ENCODE peak calls at places on chromosome 17, in ten cellular contexts. G is GM23338, B is endothelial cell, J is NCI-H774, D is NCI-H1105 treated with DMSO at 0.1 percent for 48 hours, A is progenitor cell of endocrine pancreas, P is RPMI7951, O is osteocyte, Y is cardiac septum, S is MM.1S. N is an unnamed sample.

GRCh38 chr17:77177002-77177401 is 36.2 kb downstream of the SEC14L1 start:
- DNase-seq in O (no peak), B (no peak), P (no peak), D (no peak), S (no peak), J (no peak), Y (no peak), A (no peak), G (no peak), N (no peak)

GRCh38 chr17:29143894-29144293 is 36.3 kb downstream of the MYO18A start:
- DNase-seq in B (peak), Y (no peak), O (no peak), J (no peak), G (peak), S (peak), D (no peak), A (no peak), P (peak), N (peak)

GRCh38 chr17:76270770-76271668 is 5.9 kb downstream of the UBALD2 start:
- DNase-seq in P (no peak), A (no peak), B (no peak), J (no peak), D (no peak), G (no peak), Y (no peak), S (no peak), O (no peak), N (no peak)

GRCh38 chr17:40526668-40527067 is 25.2 kb upstream of the TNS4 start:
- DNase-seq in D (no peak), J (no peak), O (no peak), A (no peak), S (no peak), G (no peak), Y (peak), P (no peak), B (no peak), N (no peak)

GRCh38 chr17:35144840-35145239 is 2.7 kb upstream of the NLE1 start:
- DNase-seq in Y (no peak), P (no peak), B (no peak), G (no peak), D (no peak), S (no peak), J (no peak), O (no peak), A (no peak), N (no peak)

GRCh38 chr17:78797691-78798585 is 15.9 kb upstream of the CYTH1 start:
- DNase-seq in A (no peak), P (no peak), G (no peak), D (no peak), S (no peak), B (no peak), J (no peak), Y (no peak), O (no peak), N (no peak)

GRCh38 chr17:35801583-35802224 is 6.3 kb upstream of the MMP28 start:
- DNase-seq in B (peak), O (peak), P (peak), G (no peak), J (no peak), D (no peak), A (no peak), S (no peak), Y (peak), N (no peak)

GRCh38 chr17:45143767-45144198 is 4.5 kb upstream of the HEXIM1 start:
- DNase-seq in Y (peak), O (no peak), G (peak), B (peak), P (peak), A (no peak), S (no peak), D (no peak), J (no peak), N (no peak)

GRCh38 chr17:68686108-68686988 is 85.2 kb upstream of the FAM20A start:
- DNase-seq in J (no peak), A (no peak), D (no peak), B (no peak), O (no peak), Y (no peak), S (no peak), P (no peak), G (no peak), N (no peak)

GRCh38 chr17:79000396-79001189 is 9.0 kb downstream of the CANT1 start:
- DNase-seq in D (no peak), B (no peak), A (no peak), O (no peak), S (no peak), G (no peak), Y (peak), P (no peak), J (no peak), N (no peak)

GRCh38 chr17:81731271-81731670 is 19.2 kb downstream of the SLC25A10 start:
- DNase-seq in B (no peak), G (no peak), S (peak), A (no peak), P (peak), Y (no peak), D (no peak), O (no peak), J (no peak), N (no peak)

GRCh38 chr17:18859256-18859655 is 1.3 kb downstream of the PRPSAP2 start:
- DNase-seq in B (no peak), G (no peak), D (no peak), J (no peak), A (no peak), O (no peak), P (no peak), Y (no peak), S (no peak), N (no peak)

GRCh38 chr17:61874075-61874474 is 10.7 kb upstream of the BRIP1 start:
- DNase-seq in B (no peak), G (no peak), A (no peak), O (no peak), Y (no peak), J (no peak), D (no peak), P (no peak), S (no peak), N (no peak)

GRCh38 chr17:75352079-75352569 is 53.4 kb downstream of the GRB2 start:
- DNase-seq in Y (no peak), P (no peak), O (no peak), S (no peak), J (no peak), A (peak), B (no peak), D (peak), G (peak), N (no peak)

GRCh38 chr17:50267074-50267841 is 7.0 kb upstream of the TMEM92 start:
- DNase-seq in D (no peak), J (no peak), P (peak), B (no peak), Y (no peak), G (no peak), S (no peak), O (no peak), A (no peak), N (no peak)

GRCh38 chr17:7416323-7416722 is 3.8 kb upstream of the SPEM1 start:
- DNase-seq in D (no peak), Y (no peak), A (no peak), G (no peak), B (no peak), P (no peak), O (no peak), S (no peak), J (no peak), N (no peak)

GRCh38 chr17:58120195-58120822 is 27.9 kb upstream of the OR4D1 start:
- DNase-seq in S (peak), J (no peak), A (peak), Y (no peak), O (no peak), P (peak), G (peak), B (peak), D (no peak), N (no peak)

GRCh38 chr17:17738901-17739300 is 57.6 kb downstream of the RAI1 start:
- DNase-seq in O (no peak), G (no peak), S (no peak), B (no peak), J (no peak), Y (no peak), P (no peak), A (no peak), D (no peak), N (no peak)

GRCh38 chr17:75950850-75951554 is 10.2 kb upstream of the FBF1 start:
- DNase-seq in G (no peak), Y (no peak), D (no peak), O (no peak), J (no peak), S (no peak), A (no peak), P (no peak), B (no peak), N (no peak)

GRCh38 chr17:58337600-58338453 is 9.2 kb upstream of the TSPOAP1 start:
- DNase-seq in Y (peak), S (peak), D (no peak), B (peak), G (peak), J (no peak), O (no peak), P (peak), A (no peak), N (peak)

GRCh38 chr17:7748098-7748775 is 30.7 kb downstream of the DNAH2 start:
- DNase-seq in D (no peak), O (no peak), S (no peak), P (peak), Y (no peak), G (no peak), J (no peak), A (no peak), B (no peak), N (no peak)

GRCh38 chr17:63752707-63753106 is 11.1 kb upstream of the STRADA start:
- DNase-seq in P (no peak), Y (no peak), D (no peak), A (no peak), J (no peak), O (no peak), S (no peak), B (no peak), G (no peak), N (no peak)

GRCh38 chr17:43536236-43537088 is 9.7 kb downstream of the ETV4 start:
- DNase-seq in D (no peak), O (no peak), P (peak), J (no peak), Y (no peak), S (no peak), G (peak), B (no peak), A (no peak), N (no peak)

GRCh38 chr17:40443988-40444899 is 994 bp downstream of the IGFBP4 start:
- DNase-seq in J (no peak), Y (no peak), G (peak), P (no peak), D (no peak), A (no peak), S (no peak), B (no peak), O (no peak), N (no peak)